ENCODE peak calls at places on chromosomes 6 and 20, in six cellular contexts. One of them, this sample, is unnamed.
A peak's percentile ranks its signal among the peaks of the same experiment; 100 is the strongest.

GRCh38 chr20:8231038-8231437 is 99.0 kb downstream of the PLCB1 start:
- DNase-seq in AG09309: no peak
- DNase-seq in ovary: no peak
- DNase-seq in ascending aorta: no peak
- DNase-seq in endothelial cell: no peak
- DNase-seq in A673: no peak
- DNase-seq in this sample: no peak

GRCh38 chr20:6705106-6705766 is 62.2 kb upstream of the BMP2 start:
- DNase-seq in AG09309: no peak
- DNase-seq in ovary: no peak
- DNase-seq in ascending aorta: no peak
- DNase-seq in endothelial cell: no peak
- DNase-seq in A673: no peak
- DNase-seq in this sample: no peak

GRCh38 chr6:134171517-134171916 is 119.1 kb upstream of the SLC2A12 start:
- DNase-seq in AG09309: no peak
- DNase-seq in ovary: no peak
- DNase-seq in ascending aorta: no peak
- DNase-seq in endothelial cell: no peak
- DNase-seq in A673: no peak
- DNase-seq in this sample: no peak

GRCh38 chr20:44215125-44215524 is 4.6 kb upstream of the OSER1 start:
- DNase-seq in AG09309: no peak
- DNase-seq in ovary: peak; percentile 74
- DNase-seq in ascending aorta: no peak
- DNase-seq in endothelial cell: peak; percentile 72
- DNase-seq in A673: peak; percentile 74
- DNase-seq in this sample: peak; percentile 51

GRCh38 chr20:46396052-46396451 is 10.4 kb downstream of the ELMO2 start:
- DNase-seq in AG09309: no peak
- DNase-seq in ovary: no peak
- DNase-seq in ascending aorta: no peak
- DNase-seq in endothelial cell: no peak
- DNase-seq in A673: no peak
- DNase-seq in this sample: no peak

GRCh38 chr6:138004423-138005287 is 102.6 kb downstream of the PERP start:
- DNase-seq in AG09309: peak; percentile 8
- DNase-seq in ovary: no peak
- DNase-seq in ascending aorta: no peak
- DNase-seq in endothelial cell: peak; percentile 30
- DNase-seq in A673: peak; percentile 53
- DNase-seq in this sample: no peak

GRCh38 chr6:88629838-88630462 is 333.5 kb downstream of the RNGTT start:
- DNase-seq in AG09309: no peak
- DNase-seq in ovary: no peak
- DNase-seq in ascending aorta: no peak
- DNase-seq in endothelial cell: peak; percentile 15
- DNase-seq in A673: peak; percentile 42
- DNase-seq in this sample: no peak

GRCh38 chr6:2042951-2043648 is 202.3 kb downstream of the GMDS start:
- DNase-seq in AG09309: no peak
- DNase-seq in ovary: no peak
- DNase-seq in ascending aorta: no peak
- DNase-seq in endothelial cell: no peak
- DNase-seq in A673: no peak
- DNase-seq in this sample: no peak

GRCh38 chr6:87297115-87297514 is 25.3 kb upstream of the SMIM8 start:
- DNase-seq in AG09309: no peak
- DNase-seq in ovary: no peak
- DNase-seq in ascending aorta: no peak
- DNase-seq in endothelial cell: no peak
- DNase-seq in A673: no peak
- DNase-seq in this sample: no peak

GRCh38 chr6:34247481-34248197 is 1.2 kb downstream of the SMIM29 start:
- DNase-seq in AG09309: no peak
- DNase-seq in ovary: no peak
- DNase-seq in ascending aorta: no peak
- DNase-seq in endothelial cell: no peak
- DNase-seq in A673: no peak
- DNase-seq in this sample: no peak

GRCh38 chr6:20265842-20266241 is 53.6 kb upstream of the MBOAT1 start:
- DNase-seq in AG09309: no peak
- DNase-seq in ovary: no peak
- DNase-seq in ascending aorta: no peak
- DNase-seq in endothelial cell: no peak
- DNase-seq in A673: no peak
- DNase-seq in this sample: no peak

GRCh38 chr6:139784222-139784769 is 409.8 kb upstream of the CITED2 start:
- DNase-seq in AG09309: no peak
- DNase-seq in ovary: no peak
- DNase-seq in ascending aorta: no peak
- DNase-seq in endothelial cell: no peak
- DNase-seq in A673: no peak
- DNase-seq in this sample: no peak

GRCh38 chr6:150928882-150929281 is 63.4 kb downstream of the MTHFD1L start:
- DNase-seq in AG09309: no peak
- DNase-seq in ovary: no peak
- DNase-seq in ascending aorta: no peak
- DNase-seq in endothelial cell: no peak
- DNase-seq in A673: peak; percentile 15
- DNase-seq in this sample: no peak
- TF ChIP-seq CTCF in AG09309: peak; percentile 38
- TF ChIP-seq CTCF in ovary: no peak
- TF ChIP-seq CTCF in ascending aorta: no peak
- TF ChIP-seq CTCF in endothelial cell: no peak
- TF ChIP-seq CTCF in A673: peak; percentile 53
- TF ChIP-seq CTCF in this sample: peak; percentile 41

GRCh38 chr6:29071831-29072723 is 15.0 kb downstream of the OR2B3 start:
- DNase-seq in AG09309: no peak
- DNase-seq in ovary: no peak
- DNase-seq in ascending aorta: no peak
- DNase-seq in endothelial cell: peak; percentile 52
- DNase-seq in A673: peak; percentile 45
- DNase-seq in this sample: no peak
- TF ChIP-seq CTCF in AG09309: peak; percentile 34
- TF ChIP-seq CTCF in ovary: no peak
- TF ChIP-seq CTCF in ascending aorta: no peak
- TF ChIP-seq CTCF in endothelial cell: peak; percentile 85
- TF ChIP-seq CTCF in A673: peak; percentile 62
- TF ChIP-seq CTCF in this sample: peak; percentile 81

DNA sequence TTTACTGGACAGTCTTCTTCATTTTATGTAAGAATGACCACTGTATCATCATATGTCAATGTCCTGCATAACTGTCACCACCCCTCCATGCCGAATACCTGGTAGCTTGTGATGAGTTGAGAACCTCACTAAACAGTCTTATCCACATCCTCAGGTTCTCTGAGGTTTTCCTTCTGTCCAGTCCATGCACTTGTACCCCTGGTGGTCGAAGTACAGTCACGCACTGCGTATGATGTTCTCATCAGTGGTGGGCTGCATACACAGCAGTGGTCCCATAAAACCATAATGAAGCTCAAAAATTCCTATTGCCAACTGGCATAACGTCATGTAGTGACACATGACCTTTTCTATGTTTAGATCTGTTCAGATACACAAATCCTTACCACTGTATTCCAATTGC is 31.2 kb upstream of the SDCBP2 start:
- DNase-seq in AG09309: no peak
- DNase-seq in ovary: no peak
- DNase-seq in ascending aorta: no peak
- DNase-seq in endothelial cell: no peak
- DNase-seq in A673: no peak
- DNase-seq in this sample: no peak
- TF ChIP-seq CTCF in AG09309: no peak
- TF ChIP-seq CTCF in ovary: no peak
- TF ChIP-seq CTCF in ascending aorta: no peak
- TF ChIP-seq CTCF in endothelial cell: peak; percentile 43
- TF ChIP-seq CTCF in A673: no peak
- TF ChIP-seq CTCF in this sample: peak; percentile 15

GRCh38 chr20:60009318-60009717 is 51.1 kb downstream of the CDH26 start:
- DNase-seq in AG09309: no peak
- DNase-seq in ovary: no peak
- DNase-seq in ascending aorta: no peak
- DNase-seq in endothelial cell: no peak
- DNase-seq in A673: no peak
- DNase-seq in this sample: no peak

GRCh38 chr20:60010689-60011417 is 52.6 kb downstream of the CDH26 start:
- DNase-seq in AG09309: no peak
- DNase-seq in ovary: no peak
- DNase-seq in ascending aorta: no peak
- DNase-seq in endothelial cell: no peak
- DNase-seq in A673: no peak
- DNase-seq in this sample: no peak

GRCh38 chr20:60011512-60012507 is 53.6 kb downstream of the CDH26 start:
- DNase-seq in AG09309: no peak
- DNase-seq in ovary: no peak
- DNase-seq in ascending aorta: no peak
- DNase-seq in endothelial cell: no peak
- DNase-seq in A673: peak; percentile 9
- DNase-seq in this sample: no peak

GRCh38 chr20:60008130-60008808 is 50.0 kb downstream of the CDH26 start:
- DNase-seq in AG09309: no peak
- DNase-seq in ovary: no peak
- DNase-seq in ascending aorta: no peak
- DNase-seq in endothelial cell: no peak
- DNase-seq in A673: no peak
- DNase-seq in this sample: no peak

GRCh38 chr20:60009826-60010616 is 51.8 kb downstream of the CDH26 start:
- DNase-seq in AG09309: no peak
- DNase-seq in ovary: no peak
- DNase-seq in ascending aorta: no peak
- DNase-seq in endothelial cell: no peak
- DNase-seq in A673: peak; percentile 35
- DNase-seq in this sample: no peak
- TF ChIP-seq CTCF in AG09309: peak; percentile 31
- TF ChIP-seq CTCF in ovary: no peak
- TF ChIP-seq CTCF in ascending aorta: no peak
- TF ChIP-seq CTCF in endothelial cell: peak; percentile 21
- TF ChIP-seq CTCF in A673: peak; percentile 55
- TF ChIP-seq CTCF in this sample: peak; percentile 46

DNA sequence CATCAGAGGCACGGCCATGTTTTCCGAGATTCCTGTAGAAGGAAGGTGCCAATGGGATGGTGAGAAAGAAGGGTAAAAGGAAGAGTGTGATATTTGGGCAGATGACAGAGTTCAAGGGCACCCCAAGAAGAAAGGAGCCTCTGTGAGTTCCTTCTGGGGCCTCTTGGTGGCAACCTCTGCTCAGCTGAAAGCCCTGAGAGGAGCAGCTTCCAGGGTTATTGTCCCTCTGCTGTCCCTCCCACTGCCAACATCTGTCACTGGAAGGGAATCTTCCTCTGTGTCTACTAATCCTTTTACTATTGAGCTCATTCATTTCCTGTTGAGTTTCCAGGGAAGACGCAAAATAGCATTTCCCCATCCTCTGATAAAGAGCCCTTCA is 40.0 kb upstream of the KCNK16 start:
- DNase-seq in AG09309: no peak
- DNase-seq in ovary: no peak
- DNase-seq in ascending aorta: no peak
- DNase-seq in endothelial cell: no peak
- DNase-seq in A673: peak; percentile 95
- DNase-seq in this sample: no peak
- TF ChIP-seq CTCF in AG09309: peak; percentile 27
- TF ChIP-seq CTCF in ovary: no peak
- TF ChIP-seq CTCF in ascending aorta: no peak
- TF ChIP-seq CTCF in endothelial cell: peak; percentile 2
- TF ChIP-seq CTCF in A673: peak; percentile 59
- TF ChIP-seq CTCF in this sample: no peak

GRCh38 chr6:42263165-42263852 is 45.6 kb upstream of the MRPS10 start:
- DNase-seq in AG09309: no peak
- DNase-seq in ovary: no peak
- DNase-seq in ascending aorta: no peak
- DNase-seq in endothelial cell: peak; percentile 37
- DNase-seq in A673: no peak
- DNase-seq in this sample: no peak
- TF ChIP-seq CTCF in AG09309: no peak
- TF ChIP-seq CTCF in ovary: no peak
- TF ChIP-seq CTCF in ascending aorta: no peak
- TF ChIP-seq CTCF in endothelial cell: no peak
- TF ChIP-seq CTCF in A673: no peak
- TF ChIP-seq CTCF in this sample: no peak

DNA sequence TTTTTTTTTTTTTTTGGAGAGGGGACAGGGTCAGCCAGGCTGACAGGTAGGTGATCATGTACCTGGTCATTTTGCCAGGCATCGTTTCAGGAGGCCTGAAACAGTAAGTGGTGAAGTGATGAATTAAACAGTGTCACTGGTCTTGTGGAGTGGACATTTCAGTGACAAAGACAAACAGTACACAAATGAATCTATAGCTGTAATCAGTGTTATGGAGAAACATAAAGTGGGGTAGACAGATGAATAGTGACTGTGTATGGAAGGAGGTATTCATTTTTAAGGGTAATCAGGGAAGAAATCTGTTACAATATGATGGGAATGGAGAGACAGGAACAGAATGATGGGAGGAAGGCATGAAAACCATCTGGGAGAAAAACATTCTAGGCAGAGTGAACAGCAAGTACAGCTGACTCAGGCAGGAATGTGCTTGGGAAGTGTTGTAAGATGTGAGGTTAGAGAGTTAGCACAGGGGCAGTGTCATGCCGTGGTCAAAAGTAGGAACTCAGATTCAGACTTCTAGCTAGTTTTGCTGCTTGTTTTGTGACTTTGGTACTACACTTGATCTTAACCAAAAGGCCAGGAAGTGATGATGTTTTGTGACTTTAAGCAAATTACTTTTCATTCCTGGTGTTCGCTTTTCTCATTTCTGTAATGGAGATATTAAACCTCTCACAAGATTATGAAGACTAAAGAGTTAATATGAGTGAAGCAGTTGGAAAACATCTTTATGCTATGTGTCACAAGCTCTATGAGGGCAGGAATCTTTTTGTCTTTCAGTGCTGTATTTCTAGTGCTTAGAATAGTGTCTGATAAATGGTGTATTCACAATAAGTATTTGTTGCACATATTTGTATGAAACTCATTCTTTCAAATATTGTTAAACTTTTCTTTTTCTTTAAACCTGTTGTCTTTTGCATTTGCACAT is 43.4 kb downstream of the QKI start:
- DNase-seq in AG09309: peak; percentile 67
- DNase-seq in ovary: no peak
- DNase-seq in ascending aorta: no peak
- DNase-seq in endothelial cell: no peak
- DNase-seq in A673: no peak
- DNase-seq in this sample: no peak
- TF ChIP-seq CTCF in AG09309: no peak
- TF ChIP-seq CTCF in ovary: no peak
- TF ChIP-seq CTCF in ascending aorta: no peak
- TF ChIP-seq CTCF in endothelial cell: no peak
- TF ChIP-seq CTCF in A673: no peak
- TF ChIP-seq CTCF in this sample: no peak

GRCh38 chr6:93423542-93423941 is 4.2 kb upstream of the EPHA7 start:
- DNase-seq in AG09309: no peak
- DNase-seq in ovary: no peak
- DNase-seq in ascending aorta: no peak
- DNase-seq in endothelial cell: peak; percentile 76
- DNase-seq in A673: peak; percentile 82
- DNase-seq in this sample: peak; percentile 29
- TF ChIP-seq CTCF in AG09309: peak; percentile 10
- TF ChIP-seq CTCF in ovary: no peak
- TF ChIP-seq CTCF in ascending aorta: no peak
- TF ChIP-seq CTCF in endothelial cell: peak; percentile 86
- TF ChIP-seq CTCF in A673: peak; percentile 70
- TF ChIP-seq CTCF in this sample: peak; percentile 73

This sample was measured in progenitor cell of endocrine pancreas.